ENCODE peak calls at places on chromosomes 7 and 10, in eight cellular contexts. U is glutamatergic neuron; N is endothelial cell; A is chondrocyte; H is epithelial cell of proximal tubule; Z is stimulated activated CD4-positive, alpha-beta T cell treated with anti-CD3 and anti-CD28 coated beads, Interleukin-1b, Interleukin-23, amount 100 ng/mL, for 1 hour; Y is heart left ventricle; T is skeletal muscle cell. Q is an unnamed sample.
A peak's percentile ranks its signal among the peaks of the same experiment; 100 is the strongest.

GRCh38 chr10:122373713-122374112 is 795 bp upstream of the PLEKHA1 start:
- DNase-seq in A (no peak), H (no peak), N (no peak), Y (no peak), Z (no peak), U (no peak), T (no peak), Q (no peak)

GRCh38 chr10:37856881-37857286 is 526 bp downstream of the ZNF248 start:
- DNase-seq in A (no peak), H (no peak), N (peak; percentile 17), Y (peak; percentile 30), U (peak; percentile 19), T (no peak), Z (no peak), Q (peak; percentile 18)

GRCh38 chr7:49768254-49768653 is 5.2 kb upstream of the VWC2 start:
- DNase-seq in T (no peak), Y (no peak), Z (no peak), H (no peak), U (no peak), A (no peak), N (no peak), Q (no peak)

GRCh38 chr10:33152750-33153149 is 181.7 kb downstream of the NRP1 start:
- DNase-seq in Z (no peak), T (no peak), A (no peak), U (no peak), N (no peak), H (no peak), Y (no peak), Q (no peak)

GRCh38 chr7:98626393-98627061 is 9.4 kb downstream of the NPTX2 start:
- DNase-seq in U (no peak), Y (no peak), N (no peak), A (no peak), Z (no peak), T (no peak), H (no peak), Q (no peak)

GRCh38 chr10:53209941-53210611 is 437.5 kb upstream of the MBL2 start:
- DNase-seq in Y (no peak), A (no peak), T (no peak), H (peak; percentile 7), U (no peak), N (no peak), Z (no peak), Q (no peak)

GRCh38 chr7:152760384-152761115 is 998 bp downstream of the ACTR3B start:
- DNase-seq in U (no peak), A (no peak), H (peak; percentile 15), Y (no peak), T (no peak), N (no peak), Z (no peak), Q (no peak)

GRCh38 chr7:43078794-43079193 is 33.7 kb upstream of the HECW1 start:
- DNase-seq in T (no peak), N (no peak), Z (no peak), A (no peak), U (no peak), H (no peak), Y (no peak), Q (no peak)

GRCh38 chr10:5512881-5513698 is 11.7 kb upstream of the CALML3 start:
- DNase-seq in U (no peak), A (peak; percentile 34), Y (no peak), N (no peak), T (no peak), Z (no peak), H (no peak), Q (peak; percentile 16)

GRCh38 chr7:13879994-13880686 is 109.3 kb downstream of the ETV1 start:
- DNase-seq in Z (no peak), H (no peak), A (no peak), T (no peak), N (no peak), Y (no peak), U (no peak), Q (no peak)

GRCh38 chr10:100745882-100746412 is 565 bp downstream of the PAX2 start:
- DNase-seq in A (no peak), H (no peak), T (no peak), Y (no peak), U (peak; percentile 43), N (no peak), Z (no peak), Q (no peak)

GRCh38 chr10:83233691-83234090 is 905.6 kb upstream of the GHITM start:
- DNase-seq in A (no peak), U (no peak), T (no peak), Z (no peak), Y (no peak), H (no peak), N (no peak), Q (no peak)

GRCh38 chr10:103105462-103105861 is 87.6 kb downstream of the NT5C2 start:
- DNase-seq in N (no peak), T (no peak), Y (no peak), H (no peak), Z (no peak), A (no peak), U (no peak), Q (no peak)

GRCh38 chr7:80183900-80184685 is 49.5 kb downstream of the GNAI1 start:
- DNase-seq in U (no peak), H (no peak), T (no peak), Z (no peak), A (no peak), N (no peak), Y (no peak), Q (no peak)

GRCh38 chr7:157568785-157569584 is 232.2 kb downstream of the DNAJB6 start:
- DNase-seq in U (peak; percentile 66), Z (peak; percentile 26), A (peak; percentile 81), N (no peak), Y (peak; percentile 55), T (no peak), H (no peak), Q (no peak)

GRCh38 chr7:99498546-99498944 is 1.5 kb downstream of the ZNF394 start:
- DNase-seq in Z (no peak), T (no peak), A (no peak), Y (no peak), U (no peak), H (no peak), N (no peak), Q (no peak)

GRCh38 chr7:78134256-78134655 is 335.7 kb downstream of the PHTF2 start:
- DNase-seq in Z (no peak), A (no peak), T (peak; percentile 37), N (peak; percentile 29), U (no peak), Y (no peak), H (no peak), Q (peak; percentile 23)

GRCh38 chr7:42262907-42263466 is 26.0 kb upstream of the GLI3 start:
- DNase-seq in A (no peak), H (no peak), Z (no peak), U (peak; percentile 44), T (peak; percentile 55), Y (peak; percentile 77), N (no peak), Q (peak; percentile 19)

GRCh38 chr7:128017880-128018845 is 13.1 kb downstream of the LRRC4 start:
- DNase-seq in Z (no peak), N (no peak), T (no peak), U (no peak), Y (no peak), A (no peak), H (peak; percentile 36), Q (no peak)